ENCODE peak calls at places on chromosomes 5 and 9, in ten cellular contexts. A, D, Y, L, U, W, G, Q, H and F are unnamed samples.

GRCh38 chr9:109972026-109973005 is 192.3 kb downstream of the PALM2AKAP2 start:
- DNase-seq in Y (no peak), A (no peak), L (no peak), D (no peak), H (no peak), W (peak; percentile 41), Q (no peak), G (no peak), U (no peak), F (no peak)

GRCh38 chr9:74412236-74412979 is 84.7 kb upstream of the RORB start:
- DNase-seq in Q (no peak), U (no peak), D (no peak), L (no peak), G (no peak), A (no peak), H (no peak), W (no peak), Y (no peak), F (no peak)

GRCh38 chr5:102018690-102019089 is 277.4 kb downstream of the SLCO4C1 start:
- DNase-seq in A (no peak), H (no peak), Y (no peak), U (no peak), D (no peak), L (no peak), Q (no peak), G (no peak), W (no peak), F (no peak)

GRCh38 chr9:137256362-137256761 is 1.2 kb downstream of the NELFB start:
- DNase-seq in A (no peak), Q (no peak), D (no peak), U (no peak), H (no peak), L (no peak), W (no peak), Y (no peak), G (no peak), F (no peak)

GRCh38 chr5:42423285-42424152 is at the start of gene GHR:
- DNase-seq in L (peak; percentile 72), G (peak; percentile 72), A (peak; percentile 92), Y (peak; percentile 82), H (no peak), D (peak; percentile 6), W (peak; percentile 29), U (peak; percentile 91), Q (peak; percentile 84), F (peak; percentile 91)

GRCh38 chr5:180007582-180007981 is 64.0 kb downstream of the RNF130 start:
- DNase-seq in W (no peak), L (no peak), G (no peak), Q (no peak), A (no peak), H (no peak), Y (no peak), U (no peak), D (no peak), F (no peak)

GRCh38 chr5:143025376-143025775 is 255.2 kb downstream of the ARHGAP26 start:
- DNase-seq in U (no peak), G (no peak), Q (no peak), H (no peak), W (no peak), L (no peak), A (no peak), Y (no peak), D (no peak), F (no peak)

GRCh38 chr9:4614627-4615026 is 47.5 kb upstream of the PLPP6 start:
- DNase-seq in L (no peak), A (no peak), Y (no peak), D (no peak), Q (no peak), H (no peak), G (no peak), W (no peak), U (no peak), F (no peak)

GRCh38 chr5:41636605-41637004 is 126.2 kb upstream of the PLCXD3 start:
- DNase-seq in D (peak; percentile 22), G (no peak), L (no peak), A (no peak), U (no peak), W (no peak), Q (no peak), Y (no peak), H (no peak), F (no peak)

DNA sequence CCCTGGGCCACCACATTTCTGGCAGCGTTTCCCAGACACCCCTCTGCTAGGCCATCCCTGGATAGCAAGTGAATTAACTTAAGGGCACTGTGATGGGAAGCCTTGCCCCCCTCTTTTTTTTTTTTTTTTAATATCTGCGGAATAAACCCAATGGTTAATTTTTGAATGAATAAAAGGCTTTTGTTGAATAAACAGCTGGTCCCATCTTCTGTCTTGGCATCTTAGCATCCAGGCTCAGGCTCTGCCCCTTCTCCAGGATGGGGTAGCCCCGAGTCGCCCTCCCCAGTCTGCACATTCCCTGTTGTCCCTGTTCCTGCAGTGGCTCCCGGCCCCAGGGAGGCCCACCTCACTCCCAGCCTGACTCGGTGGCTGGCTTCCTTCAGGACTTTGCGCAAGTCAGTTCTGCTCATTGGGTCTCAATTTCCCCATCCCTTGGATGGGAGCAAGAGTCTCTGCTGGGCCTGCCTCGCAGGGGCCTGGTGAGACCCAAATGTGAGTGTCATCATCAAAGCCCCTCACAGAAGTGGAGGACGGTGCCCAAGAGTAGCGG is 29.0 kb upstream of the HMCN2 start:
- DNase-seq in Y (no peak), U (no peak), W (no peak), Q (peak; percentile 9), D (no peak), A (no peak), H (no peak), G (no peak), L (no peak), F (no peak)
- TF ChIP-seq CTCF in Y (no peak), U (no peak), W (peak; percentile 36), Q (no peak), D (peak; percentile 10), A (peak; percentile 21), H (peak; percentile 41), G (no peak), L (no peak), F (peak; percentile 47)

GRCh38 chr5:6578676-6579343 is 54.0 kb downstream of the NSUN2 start:
- DNase-seq in G (no peak), W (no peak), H (no peak), A (peak; percentile 38), D (no peak), Y (no peak), L (no peak), Q (no peak), U (no peak), F (no peak)

GRCh38 chr5:6574537-6574936 is 58.3 kb downstream of the NSUN2 start:
- DNase-seq in D (no peak), U (no peak), Y (no peak), G (no peak), L (no peak), Q (no peak), H (no peak), W (no peak), A (no peak), F (no peak)

GRCh38 chr5:6574111-6574510 is 58.7 kb downstream of the NSUN2 start:
- DNase-seq in W (no peak), H (no peak), Y (no peak), G (no peak), Q (peak; percentile 1), A (peak; percentile 42), L (no peak), D (no peak), U (peak; percentile 47), F (no peak)

GRCh38 chr5:6579535-6579934 is 53.3 kb downstream of the NSUN2 start:
- DNase-seq in Q (no peak), L (no peak), H (no peak), U (no peak), W (no peak), A (peak; percentile 32), D (no peak), G (no peak), Y (no peak), F (no peak)

GRCh38 chr5:6576861-6577501 is 55.9 kb downstream of the NSUN2 start:
- DNase-seq in D (peak; percentile 44), L (no peak), H (no peak), Q (no peak), W (peak; percentile 25), A (peak; percentile 59), U (no peak), G (peak; percentile 21), Y (peak; percentile 29), F (peak; percentile 57)
- TF ChIP-seq CTCF in D (peak; percentile 67), L (peak; percentile 53), H (no peak), Q (no peak), W (peak; percentile 53), A (peak; percentile 69), U (peak; percentile 71), G (peak; percentile 70), Y (peak; percentile 59), F (peak; percentile 71)

GRCh38 chr9:133996531-133997520 is 4.7 kb upstream of the VAV2 start:
- DNase-seq in D (no peak), H (no peak), Q (no peak), U (no peak), L (no peak), W (no peak), G (no peak), A (no peak), Y (no peak), F (no peak)

GRCh38 chr9:133994359-133995011 is 2.4 kb upstream of the VAV2 start:
- DNase-seq in W (peak; percentile 81), Y (peak; percentile 76), A (peak; percentile 81), H (peak; percentile 69), Q (peak; percentile 74), G (no peak), D (peak; percentile 46), U (peak; percentile 88), L (no peak), F (peak; percentile 94)

GRCh38 chr9:133992780-133993634 is 883 bp upstream of the VAV2 start:
- DNase-seq in L (peak; percentile 47), Q (peak; percentile 80), W (peak; percentile 80), Y (peak; percentile 50), D (peak; percentile 43), A (peak; percentile 90), G (peak; percentile 77), H (peak; percentile 72), U (peak; percentile 92), F (peak; percentile 88)

GRCh38 chr9:133993635-133994253 is 1.6 kb upstream of the VAV2 start:
- DNase-seq in G (no peak), H (no peak), A (no peak), Y (no peak), W (no peak), D (no peak), U (no peak), L (no peak), Q (no peak), F (no peak)

GRCh38 chr9:133995012-133995896 is 3.1 kb upstream of the VAV2 start:
- DNase-seq in L (no peak), G (no peak), W (peak; percentile 45), Y (no peak), D (peak; percentile 37), U (no peak), H (no peak), Q (no peak), A (no peak), F (no peak)
- TF ChIP-seq CTCF in L (peak; percentile 39), G (peak; percentile 35), W (no peak), Y (no peak), D (peak; percentile 65), U (no peak), H (no peak), Q (no peak), A (no peak), F (no peak)

DNA sequence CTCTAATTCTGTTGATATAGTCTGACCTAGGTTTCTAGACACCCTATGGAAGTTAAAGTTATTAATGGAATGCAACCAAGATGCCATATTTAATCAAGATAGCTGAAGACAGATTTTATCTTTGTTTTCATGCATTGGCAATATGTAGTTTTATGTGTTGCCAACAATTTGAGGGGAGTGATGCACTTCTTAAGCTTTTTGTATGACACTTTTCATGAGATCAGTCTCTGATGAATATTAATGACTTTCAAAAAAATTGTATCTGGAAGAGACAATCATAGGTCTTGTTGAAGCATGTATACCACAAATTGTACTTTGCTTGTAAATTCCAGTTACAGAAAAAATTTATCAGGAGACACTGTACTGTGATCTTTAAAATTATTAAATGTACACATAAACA is 101.7 kb upstream of the IFNK start:
- DNase-seq in Y (no peak), D (no peak), H (no peak), G (no peak), A (no peak), W (no peak), U (no peak), L (no peak), Q (no peak), F (no peak)
- TF ChIP-seq CTCF in Y (no peak), D (no peak), H (no peak), G (no peak), A (no peak), W (no peak), U (no peak), L (no peak), Q (no peak), F (no peak)